ENCODE peak calls at places on chromosomes 7 and 10, in six cellular contexts. Y is ovary, R is GM10248, C is psoas muscle, V is heart right ventricle, A is OCI-LY7. D is an unnamed sample.

GRCh38 chr10:31923389-31923788 is 5.2 kb downstream of the ARHGAP12 start:
- DNase-seq in Y (no peak), R (no peak), C (no peak), V (no peak), A (no peak), D (no peak)

GRCh38 chr7:130872756-130873448 is 138.9 kb upstream of the KLF14 start:
- DNase-seq in Y (no peak), R (no peak), C (no peak), V (no peak), A (no peak), D (no peak)

GRCh38 chr7:38105874-38106483 is 72.1 kb upstream of the STARD3NL start:
- DNase-seq in Y (no peak), R (peak; percentile 49), C (no peak), V (no peak), A (peak; percentile 65), D (no peak)

GRCh38 chr7:99531354-99531765 is 20.6 kb downstream of the FAM200A start:
- DNase-seq in Y (no peak), R (no peak), C (no peak), V (no peak), A (no peak), D (no peak)

GRCh38 chr10:28668363-28669226 is 8.7 kb upstream of the BAMBI start:
- DNase-seq in Y (peak; percentile 70), R (no peak), C (peak; percentile 51), V (peak; percentile 63), A (no peak), D (no peak)

GRCh38 chr7:157712666-157713235 is 375.9 kb downstream of the DNAJB6 start:
- DNase-seq in Y (no peak), R (no peak), C (no peak), V (no peak), A (no peak), D (no peak)

GRCh38 chr10:6053816-6054581 is 8.2 kb downstream of the IL2RA start:
- DNase-seq in Y (no peak), R (no peak), C (peak; percentile 20), V (peak; percentile 67), A (no peak), D (no peak)

GRCh38 chr7:143002856-143003255 is 24.1 kb downstream of the OR9A2 start:
- DNase-seq in Y (no peak), R (no peak), C (no peak), V (no peak), A (no peak), D (no peak)

GRCh38 chr10:86046845-86047460 is 319.6 kb downstream of the GRID1 start:
- DNase-seq in Y (no peak), R (no peak), C (no peak), V (no peak), A (no peak), D (no peak)

GRCh38 chr10:34677591-34677990 is 137.5 kb downstream of the PARD3 start:
- DNase-seq in Y (no peak), R (no peak), C (no peak), V (no peak), A (no peak), D (no peak)

GRCh38 chr10:93462881-93463280 is 19.3 kb downstream of the MYOF start:
- DNase-seq in Y (no peak), R (no peak), C (no peak), V (no peak), A (peak; percentile 21), D (peak; percentile 61)

GRCh38 chr10:72682626-72683025 is 9.3 kb upstream of the MCU start:
- DNase-seq in Y (no peak), R (no peak), C (no peak), V (no peak), A (no peak), D (no peak)

GRCh38 chr10:21401196-21401595 is 124.3 kb downstream of the SKIDA1 start:
- DNase-seq in Y (no peak), R (no peak), C (no peak), V (no peak), A (no peak), D (no peak)

GRCh38 chr7:101595766-101596537 is 33.1 kb downstream of the MYL10 start:
- DNase-seq in Y (no peak), R (no peak), C (no peak), V (no peak), A (no peak), D (no peak)

GRCh38 chr7:140390466-140391190 is 7.7 kb downstream of the SLC37A3 start:
- DNase-seq in Y (no peak), R (peak; percentile 46), C (no peak), V (no peak), A (peak; percentile 65), D (no peak)

GRCh38 chr10:96390460-96390864 is 31.7 kb upstream of the OPALIN start:
- DNase-seq in Y (no peak), R (no peak), C (peak; percentile 72), V (peak; percentile 75), A (no peak), D (no peak)

GRCh38 chr10:31759124-31759798 is 169.4 kb downstream of the ARHGAP12 start:
- DNase-seq in Y (peak; percentile 43), R (peak; percentile 55), C (peak; percentile 60), V (peak; percentile 52), A (no peak), D (peak; percentile 78)

GRCh38 chr10:116766241-116767198 is 24.2 kb upstream of the HSPA12A start:
- DNase-seq in Y (no peak), R (no peak), C (no peak), V (no peak), A (no peak), D (no peak)

GRCh38 chr10:113435881-113436280 is 117.0 kb upstream of the HABP2 start:
- DNase-seq in Y (no peak), R (no peak), C (no peak), V (no peak), A (no peak), D (no peak)

GRCh38 chr10:127577376-127577775 is 28.3 kb downstream of the NPS start:
- DNase-seq in Y (no peak), R (no peak), C (no peak), V (no peak), A (no peak), D (no peak)

GRCh38 chr7:17939111-17939669 is 1.1 kb downstream of the SNX13 start:
- DNase-seq in Y (no peak), R (peak; percentile 14), C (no peak), V (no peak), A (peak; percentile 28), D (no peak)

GRCh38 chr10:62451606-62451965 is 77.4 kb downstream of the ZNF365 start:
- DNase-seq in Y (no peak), R (no peak), C (no peak), V (no peak), A (no peak), D (no peak)

GRCh38 chr10:124683816-124684215 is 60.4 kb downstream of the FAM53B start:
- DNase-seq in Y (no peak), R (no peak), C (peak; percentile 15), V (peak; percentile 8), A (peak; percentile 36), D (peak; percentile 76)

GRCh38 chr10:130127612-130128607 is 8.3 kb upstream of the GLRX3 start:
- DNase-seq in Y (no peak), R (peak; percentile 80), C (no peak), V (no peak), A (peak; percentile 69), D (no peak)

GRCh38 chr10:108375691-108376090 is 1211.2 kb upstream of the SORCS1 start:
- DNase-seq in Y (no peak), R (no peak), C (no peak), V (no peak), A (no peak), D (no peak)

GRCh38 chr10:131775444-131775832 is 125.4 kb upstream of the PPP2R2D start:
- DNase-seq in Y (no peak), R (no peak), C (no peak), V (no peak), A (no peak), D (no peak)
- TF ChIP-seq CTCF in Y (no peak), R (no peak), C (no peak), V (no peak), A (no peak), D (no peak)

GRCh38 chr7:44858161-44858560 is 10.3 kb upstream of the H2AZ2 start:
- DNase-seq in Y (no peak), R (no peak), C (no peak), V (no peak), A (peak; percentile 31), D (no peak)
- TF ChIP-seq CTCF in Y (no peak), R (no peak), C (peak; percentile 12), V (no peak), A (peak; percentile 55), D (no peak)

DNA sequence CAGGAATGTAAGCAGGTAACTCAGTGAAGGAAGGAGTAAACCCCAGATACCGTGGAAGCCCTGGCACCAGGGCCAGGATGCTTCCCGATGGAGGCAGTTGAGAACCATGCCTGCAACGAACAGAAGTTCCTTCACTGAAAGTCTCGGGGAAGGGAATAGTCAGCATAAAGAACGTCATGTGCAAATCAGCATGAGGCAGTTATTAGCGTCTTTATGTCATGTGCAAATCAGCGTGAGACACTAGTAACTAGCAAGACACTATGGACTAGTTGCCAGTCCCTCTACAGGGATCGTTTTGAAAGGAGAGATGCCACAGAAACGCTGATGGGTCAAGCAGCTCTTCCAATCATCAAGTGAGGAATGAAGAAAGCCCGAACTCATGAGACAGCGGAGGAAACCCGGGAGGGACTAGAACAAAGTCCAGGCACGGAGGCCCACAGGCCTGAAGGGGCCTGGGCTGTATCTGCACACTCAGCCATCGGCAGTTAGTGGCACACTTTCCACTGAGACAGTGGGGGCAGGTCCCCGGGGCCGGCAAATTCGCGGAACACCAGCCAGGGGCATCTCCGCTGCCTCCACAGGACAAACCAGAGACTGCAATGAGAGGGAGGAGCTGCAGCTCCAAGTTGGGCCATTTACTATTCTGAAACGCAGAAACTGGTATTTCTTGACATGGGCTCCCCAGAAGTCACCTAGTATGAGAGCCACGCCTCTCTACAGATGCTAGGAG is 109.6 kb downstream of the SFMBT2 start:
- DNase-seq in Y (no peak), R (no peak), C (no peak), V (no peak), A (no peak), D (no peak)
- TF ChIP-seq CTCF in Y (no peak), R (no peak), C (no peak), V (peak; percentile 16), A (peak; percentile 34), D (no peak)

GRCh38 chr7:135335628-135336139 is 102.0 kb downstream of the STRA8 start:
- DNase-seq in Y (no peak), R (peak; percentile 70), C (peak; percentile 27), V (no peak), A (peak; percentile 46), D (no peak)
- TF ChIP-seq CTCF in Y (no peak), R (peak; percentile 38), C (peak; percentile 60), V (peak; percentile 28), A (peak; percentile 74), D (no peak)